ENCODE peak calls at places on chromosomes 2 and 18, in seven cellular contexts. B is epithelial cell of esophagus, S is AG09309, F is kidney, H is GM12878, X is esophagus squamous epithelium, C is H1. M is an unnamed sample.

GRCh38 chr2:128520787-128521186 is 202.1 kb upstream of the HS6ST1 start:
- DNase-seq in B (no peak), S (no peak), F (peak; percentile 59), H (peak; percentile 49), X (no peak), C (no peak), M (no peak)

GRCh38 chr2:73112026-73112912 is 479 bp downstream of the RAB11FIP5 start:
- DNase-seq in B (peak; percentile 49), S (no peak), F (no peak), H (no peak), X (no peak), C (no peak), M (no peak)

GRCh38 chr18:37299471-37300304 is 265.9 kb downstream of the CELF4 start:
- DNase-seq in B (peak; percentile 90), S (peak; percentile 87), F (peak; percentile 96), H (peak; percentile 8), X (peak; percentile 3), C (no peak), M (no peak)

GRCh38 chr2:149037851-149038250 is 648 bp upstream of the LYPD6B start:
- DNase-seq in B (peak; percentile 57), S (no peak), F (no peak), H (no peak), X (no peak), C (no peak), M (no peak)

GRCh38 chr18:79426376-79427300 is 30.9 kb downstream of the NFATC1 start:
- DNase-seq in B (no peak), S (no peak), F (peak; percentile 65), H (no peak), X (no peak), C (no peak), M (no peak)

GRCh38 chr18:79856119-79857080 is 58.7 kb downstream of the KCNG2 start:
- DNase-seq in B (no peak), S (no peak), F (no peak), H (no peak), X (no peak), C (peak; percentile 27), M (peak; percentile 100)

GRCh38 chr2:241050624-241051577 is 51.2 kb downstream of the MTERF4 start:
- DNase-seq in B (no peak), S (no peak), F (peak; percentile 46), H (no peak), X (no peak), C (no peak), M (no peak)

GRCh38 chr2:167188596-167188967 is 300.3 kb downstream of the XIRP2 start:
- DNase-seq in B (no peak), S (no peak), F (no peak), H (no peak), X (no peak), C (no peak), M (no peak)

GRCh38 chr2:8337321-8337720 is 344.5 kb upstream of the ID2 start:
- DNase-seq in B (no peak), S (no peak), F (no peak), H (no peak), X (no peak), C (no peak), M (no peak)

GRCh38 chr2:47641366-47641765 is 141.6 kb upstream of the MSH6 start:
- DNase-seq in B (no peak), S (no peak), F (no peak), H (no peak), X (no peak), C (no peak), M (no peak)

GRCh38 chr2:129483366-129483765 is 496.1 kb upstream of the RAB6C start:
- DNase-seq in B (no peak), S (no peak), F (no peak), H (peak; percentile 37), X (no peak), C (no peak), M (no peak)

GRCh38 chr2:151857650-151858049 is 29.4 kb upstream of the ARL5A start:
- DNase-seq in B (peak; percentile 85), S (no peak), F (no peak), H (no peak), X (no peak), C (no peak), M (no peak)

GRCh38 chr2:46095821-46096220 is 201.4 kb upstream of the EPAS1 start:
- DNase-seq in B (no peak), S (no peak), F (no peak), H (no peak), X (no peak), C (no peak), M (no peak)

GRCh38 chr2:60047944-60048525 is 505.4 kb downstream of the BCL11A start:
- DNase-seq in B (no peak), S (no peak), F (no peak), H (no peak), X (no peak), C (no peak), M (no peak)

GRCh38 chr18:58447342-58448190 is 181.3 kb downstream of the ALPK2 start:
- DNase-seq in B (no peak), S (no peak), F (no peak), H (no peak), X (no peak), C (no peak), M (no peak)

GRCh38 chr2:183059561-183059960 is 19.0 kb upstream of the DUSP19 start:
- DNase-seq in B (peak; percentile 94), S (no peak), F (no peak), H (no peak), X (no peak), C (no peak), M (no peak)

GRCh38 chr18:26014462-26014861 is 76.0 kb downstream of the SS18 start:
- DNase-seq in B (no peak), S (no peak), F (no peak), H (no peak), X (no peak), C (no peak), M (no peak)

GRCh38 chr18:26021061-26021754 is 69.2 kb downstream of the SS18 start:
- DNase-seq in B (no peak), S (no peak), F (no peak), H (no peak), X (no peak), C (no peak), M (no peak)

GRCh38 chr18:26022585-26022984 is 67.8 kb downstream of the SS18 start:
- DNase-seq in B (no peak), S (no peak), F (no peak), H (no peak), X (no peak), C (no peak), M (no peak)

DNA sequence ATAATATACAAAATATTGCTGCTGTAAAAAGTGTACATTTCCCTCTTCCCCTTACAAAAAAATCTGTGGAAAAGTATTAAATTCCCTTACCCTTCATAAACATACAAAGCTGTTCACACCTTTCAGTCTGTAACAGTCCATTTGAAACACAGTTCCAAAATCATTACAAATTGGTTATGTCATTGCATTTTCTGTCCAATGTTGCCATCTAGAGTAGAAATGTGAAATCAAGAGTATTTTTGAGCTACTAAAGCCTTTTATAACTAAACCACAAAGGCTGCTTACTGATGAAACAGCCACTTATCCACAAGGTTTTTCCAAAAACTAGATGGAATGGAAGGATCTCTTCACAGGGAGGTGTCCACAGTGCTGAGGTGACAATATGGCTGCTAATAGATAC is 72.5 kb downstream of the SS18 start:
- DNase-seq in B (no peak), S (no peak), F (no peak), H (no peak), X (no peak), C (no peak), M (no peak)
- TF ChIP-seq CTCF in B (no peak), S (peak; percentile 5), F (no peak), H (no peak), X (no peak), C (no peak), M (peak; percentile 46)

GRCh38 chr2:218216674-218217365 is at the start of gene ARPC2:
- DNase-seq in B (peak; percentile 95), S (peak; percentile 69), F (peak; percentile 98), H (peak; percentile 75), X (peak; percentile 78), C (peak; percentile 68), M (peak; percentile 80)
- TF ChIP-seq CTCF in B (no peak), S (no peak), F (peak; percentile 8), H (no peak), X (no peak), C (no peak), M (no peak)

DNA sequence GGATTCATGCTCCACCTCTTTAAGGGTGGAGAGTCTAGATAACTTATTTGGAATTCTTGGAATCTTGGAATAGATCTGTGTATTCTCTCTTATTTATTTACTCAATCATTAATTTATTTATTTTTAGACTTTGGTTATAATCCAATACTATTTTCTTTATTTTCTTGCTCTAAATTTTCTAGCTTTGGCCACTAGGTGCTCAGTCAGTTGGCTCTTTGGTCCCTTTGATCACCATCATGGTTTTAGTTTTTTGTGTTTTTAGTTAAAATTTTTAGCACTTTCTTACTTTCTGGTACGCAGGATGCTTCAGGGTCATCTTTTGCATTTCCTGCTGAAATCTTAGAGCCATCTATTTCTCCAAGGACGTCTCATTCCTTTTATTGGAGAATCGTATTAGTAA is 5.2 kb upstream of the PLEK start:
- DNase-seq in B (no peak), S (no peak), F (no peak), H (no peak), X (no peak), C (no peak), M (no peak)
- TF ChIP-seq CTCF in B (no peak), S (peak; percentile 24), F (no peak), H (peak; percentile 20), X (no peak), C (no peak), M (no peak)

GRCh38 chr2:213934560-213934959 is 476.3 kb upstream of the VWC2L start:
- DNase-seq in B (peak; percentile 45), S (peak; percentile 5), F (no peak), H (peak; percentile 11), X (no peak), C (no peak), M (no peak)
- TF ChIP-seq CTCF in B (peak; percentile 41), S (peak; percentile 41), F (peak; percentile 43), H (peak; percentile 48), X (peak; percentile 23), C (no peak), M (peak; percentile 37)

M was measured in D721Med.